ENCODE peak calls at places on chromosomes 11 and 22, in seven cellular contexts. One of them, this sample, is unnamed.

GRCh38 chr22:30309981-30310672 is 16.6 kb downstream of the TBC1D10A start:
- DNase-seq in cardiac fibroblast: peak
- DNase-seq in psoas muscle: no peak
- DNase-seq in stomach: peak
- DNase-seq in NCI-H1436: peak
- DNase-seq in GM23338: no peak
- DNase-seq in NT2/D1: no peak
- DNase-seq in this sample: no peak

GRCh38 chr22:20741634-20742581 is 32.0 kb upstream of the SERPIND1 start:
- DNase-seq in GM23338: peak
- DNase-seq in NCI-H1436: no peak
- DNase-seq in psoas muscle: no peak
- DNase-seq in cardiac fibroblast: peak
- DNase-seq in stomach: no peak
- DNase-seq in NT2/D1: no peak
- DNase-seq in this sample: peak

GRCh38 chr11:12824281-12825041 is 150.2 kb downstream of the TEAD1 start:
- DNase-seq in stomach: peak
- DNase-seq in NT2/D1: no peak
- DNase-seq in psoas muscle: no peak
- DNase-seq in GM23338: peak
- DNase-seq in NCI-H1436: no peak
- DNase-seq in cardiac fibroblast: peak
- DNase-seq in this sample: peak

GRCh38 chr11:45804806-45805304 is at the start of gene SLC35C1:
- DNase-seq in psoas muscle: peak
- DNase-seq in NCI-H1436: peak
- DNase-seq in cardiac fibroblast: peak
- DNase-seq in GM23338: peak
- DNase-seq in stomach: peak
- DNase-seq in NT2/D1: peak
- DNase-seq in this sample: peak

GRCh38 chr11:116387623-116388022 is 385.2 kb downstream of the BUD13 start:
- DNase-seq in GM23338: no peak
- DNase-seq in psoas muscle: no peak
- DNase-seq in stomach: no peak
- DNase-seq in NCI-H1436: no peak
- DNase-seq in NT2/D1: no peak
- DNase-seq in cardiac fibroblast: no peak
- DNase-seq in this sample: peak

GRCh38 chr11:70488171-70488570 is 89.8 kb downstream of the CTTN start:
- DNase-seq in psoas muscle: no peak
- DNase-seq in cardiac fibroblast: no peak
- DNase-seq in GM23338: no peak
- DNase-seq in stomach: no peak
- DNase-seq in NCI-H1436: no peak
- DNase-seq in NT2/D1: no peak
- DNase-seq in this sample: no peak

GRCh38 chr11:2507945-2508749 is 63.3 kb downstream of the KCNQ1 start:
- DNase-seq in stomach: no peak
- DNase-seq in NT2/D1: no peak
- DNase-seq in cardiac fibroblast: no peak
- DNase-seq in GM23338: no peak
- DNase-seq in NCI-H1436: no peak
- DNase-seq in psoas muscle: no peak
- DNase-seq in this sample: no peak

GRCh38 chr22:46086577-46087335 is 63.6 kb upstream of the PPARA start:
- DNase-seq in NT2/D1: no peak
- DNase-seq in psoas muscle: peak
- DNase-seq in NCI-H1436: no peak
- DNase-seq in cardiac fibroblast: no peak
- DNase-seq in GM23338: no peak
- DNase-seq in stomach: peak
- DNase-seq in this sample: no peak

GRCh38 chr11:88016392-88017020 is 158.7 kb downstream of the RAB38 start:
- DNase-seq in NT2/D1: peak
- DNase-seq in GM23338: peak
- DNase-seq in stomach: peak
- DNase-seq in NCI-H1436: peak
- DNase-seq in cardiac fibroblast: peak
- DNase-seq in psoas muscle: peak
- DNase-seq in this sample: peak

GRCh38 chr11:8360086-8360828 is 96.6 kb upstream of the LMO1 start:
- DNase-seq in NCI-H1436: no peak
- DNase-seq in stomach: no peak
- DNase-seq in cardiac fibroblast: no peak
- DNase-seq in NT2/D1: no peak
- DNase-seq in GM23338: no peak
- DNase-seq in psoas muscle: no peak
- DNase-seq in this sample: no peak

GRCh38 chr11:2382927-2383822 is 6.1 kb downstream of the CD81 start:
- DNase-seq in NCI-H1436: no peak
- DNase-seq in psoas muscle: peak
- DNase-seq in GM23338: peak
- DNase-seq in NT2/D1: no peak
- DNase-seq in stomach: no peak
- DNase-seq in cardiac fibroblast: peak
- DNase-seq in this sample: no peak

GRCh38 chr11:111660822-111661221 is 58.6 kb downstream of the SIK2 start:
- DNase-seq in NT2/D1: no peak
- DNase-seq in NCI-H1436: no peak
- DNase-seq in stomach: no peak
- DNase-seq in GM23338: no peak
- DNase-seq in cardiac fibroblast: no peak
- DNase-seq in psoas muscle: no peak
- DNase-seq in this sample: no peak

This sample was measured in NCI-H1105.